ENCODE peak calls at places on chromosomes 3 and 15, in four cellular contexts. D is SHP77; U is stimulated activated CD8-positive, alpha-beta memory T cell treated with anti-CD3 and anti-CD28 coated beads, Interleukin-2, amount 100 ng/mL, for 48 hours; V is C1 segment of cervical spinal cord. G is an unnamed sample.

GRCh38 chr15:69616558-69616957 is 163.9 kb downstream of the RPLP1 start:
- DNase-seq in D (no peak), U (no peak), V (no peak), G (no peak)

GRCh38 chr3:170346481-170347125 is 10.9 kb upstream of the SKIL start:
- DNase-seq in U (no peak), D (no peak), V (no peak), G (no peak)

GRCh38 chr3:168620854-168621253 is 525.1 kb upstream of the GOLIM4 start:
- DNase-seq in V (no peak), D (no peak), U (no peak), G (no peak)

GRCh38 chr3:47867451-47868017 is 64.6 kb downstream of the DHX30 start:
- DNase-seq in V (no peak), D (no peak), U (no peak), G (no peak)

GRCh38 chr3:173750095-173750494 is 352.6 kb downstream of the NLGN1 start:
- DNase-seq in U (no peak), D (no peak), V (no peak), G (no peak)

GRCh38 chr3:40924559-40925058 is 274.7 kb upstream of the CTNNB1 start:
- DNase-seq in V (peak), U (no peak), D (peak), G (no peak)

GRCh38 chr3:39254806-39255449 is 24.9 kb downstream of the CX3CR1 start:
- DNase-seq in U (no peak), V (no peak), D (no peak), G (no peak)

GRCh38 chr3:87320748-87321634 is 44.6 kb upstream of the POU1F1 start:
- DNase-seq in V (no peak), D (no peak), U (no peak), G (no peak)

GRCh38 chr3:66581261-66581660 is 80.4 kb upstream of the LRIG1 start:
- DNase-seq in V (no peak), U (no peak), D (no peak), G (no peak)

GRCh38 chr3:61053781-61054496 is 197.3 kb downstream of the FHIT start:
- DNase-seq in U (no peak), V (no peak), D (peak), G (no peak)

GRCh38 chr15:70589221-70589620 is 174.1 kb downstream of the UACA start:
- DNase-seq in U (no peak), V (no peak), D (no peak), G (no peak)

GRCh38 chr15:57237282-57237642 is 139.0 kb upstream of the CGNL1 start:
- DNase-seq in V (no peak), U (no peak), D (no peak), G (no peak)

GRCh38 chr3:70871909-70872656 is 559.6 kb upstream of the MDFIC2 start:
- DNase-seq in V (no peak), D (no peak), U (no peak), G (no peak)

GRCh38 chr15:66252411-66253295 is 897 bp downstream of the MEGF11 start:
- DNase-seq in V (peak), D (peak), U (peak), G (peak)

GRCh38 chr3:196268270-196269163 is 19.0 kb downstream of the PCYT1A start:
- DNase-seq in V (no peak), D (no peak), U (no peak), G (no peak)

GRCh38 chr15:28977377-28978010 is 91.7 kb downstream of the APBA2 start:
- DNase-seq in V (peak), D (peak), U (no peak), G (no peak)

GRCh38 chr15:98123834-98124233 is 163.3 kb downstream of the ARRDC4 start:
- DNase-seq in D (no peak), U (no peak), V (no peak), G (no peak)